ENCODE peak calls at places on chromosomes 4 and X, in four cellular contexts. P is naive thymus-derived CD4-positive, alpha-beta T cell; Z is naive thymus-derived CD8-positive, alpha-beta T cell; D is activated naive CD8-positive, alpha-beta T cell treated with anti-CD3 and anti-CD28 coated beads, Interleukin-2, amount 10 ng/mL, durations not matched to agents 7 days and 5 days. U is an unnamed sample.

GRCh38 chrX:24979081-24979480 is 36.7 kb downstream of the ARX start:
- ATAC-seq in D (no peak), P (no peak), Z (no peak), U (no peak)

GRCh38 chrX:18557879-18558278 is 114.0 kb downstream of the RS1 start:
- ATAC-seq in Z (no peak), D (no peak), P (no peak), U (no peak)

GRCh38 chr4:2862528-2862927 is 18.9 kb downstream of the ADD1 start:
- ATAC-seq in Z (no peak), D (no peak), P (peak), U (peak)

GRCh38 chrX:71650333-71650969 is 16.9 kb upstream of the LOC101059915 start:
- ATAC-seq in P (peak), D (peak), Z (peak), U (peak)

GRCh38 chr4:4392501-4393183 is 5.7 kb downstream of the NSG1 start:
- ATAC-seq in Z (no peak), P (no peak), D (no peak), U (no peak)

GRCh38 chr4:157076578-157076947 is 613 bp downstream of the GLRB start:
- ATAC-seq in D (no peak), Z (no peak), P (no peak), U (peak)

GRCh38 chrX:9677098-9677739 is 88.4 kb downstream of the GPR143 start:
- ATAC-seq in D (peak), P (peak), Z (peak), U (no peak)

GRCh38 chrX:46635186-46635585 is 61.6 kb downstream of the CHST7 start:
- ATAC-seq in P (no peak), D (no peak), Z (no peak), U (no peak)

GRCh38 chr4:1768367-1769034 is 24.6 kb upstream of the FGFR3 start:
- ATAC-seq in P (no peak), Z (no peak), D (no peak), U (no peak)

GRCh38 chr4:56630876-56631666 is 50.0 kb downstream of the HOPX start:
- ATAC-seq in D (no peak), P (no peak), Z (no peak), U (peak)

GRCh38 chr4:183132865-183133264 is 33.8 kb downstream of the WWC2 start:
- ATAC-seq in P (no peak), D (no peak), Z (no peak), U (no peak)

GRCh38 chrX:42495139-42495538 is 282.8 kb downstream of the PPP1R2C start:
- ATAC-seq in Z (peak), P (no peak), D (no peak), U (no peak)

GRCh38 chr4:54439831-54440243 is 210.7 kb downstream of the PDGFRA start:
- ATAC-seq in P (peak), Z (peak), D (no peak), U (peak)

GRCh38 chrX:46198858-46199257 is 346.4 kb downstream of the ZNF674 start:
- ATAC-seq in Z (no peak), P (no peak), D (no peak), U (no peak)

GRCh38 chrX:118717703-118718391 is 9.6 kb upstream of the IL13RA1 start:
- ATAC-seq in Z (no peak), D (no peak), P (peak), U (no peak)

GRCh38 chrX:1435241-1435900 is 17.3 kb downstream of the ASMTL start:
- ATAC-seq in Z (no peak), D (peak), P (peak), U (no peak)

GRCh38 chr4:6987566-6987920 is 55.6 kb upstream of the TADA2B start:
- ATAC-seq in P (no peak), D (no peak), Z (no peak), U (peak)

GRCh38 chr4:184818216-184818564 is 7.6 kb downstream of the ACSL1 start:
- ATAC-seq in P (no peak), D (peak), Z (peak), U (no peak)

GRCh38 chr4:157012781-157013180 is 41.2 kb upstream of the PDGFC start:
- ATAC-seq in D (no peak), Z (no peak), P (no peak), U (peak)

GRCh38 chr4:5791654-5792053 is 80.7 kb downstream of the EVC start:
- ATAC-seq in P (no peak), Z (no peak), D (no peak), U (no peak)

GRCh38 chr4:106109929-106110328 is 206.1 kb downstream of the TBCK start:
- ATAC-seq in Z (no peak), P (no peak), D (no peak), U (no peak)

GRCh38 chr4:74947798-74948197 is 14.9 kb downstream of the PARM1 start:
- ATAC-seq in D (no peak), Z (no peak), P (no peak), U (no peak)

GRCh38 chr4:152115794-152116193 is 355.0 kb upstream of the GATB start:
- ATAC-seq in D (peak), P (peak), Z (peak), U (no peak)

GRCh38 chr4:80875642-80876041 is 154.9 kb upstream of the BMP3 start:
- ATAC-seq in D (no peak), P (peak), Z (no peak), U (no peak)

GRCh38 chrX:56503941-56504673 is 59.3 kb upstream of the UBQLN2 start:
- ATAC-seq in D (no peak), Z (no peak), P (no peak), U (no peak)

GRCh38 chrX:80879916-80880315 is 70.2 kb upstream of the BRWD3 start:
- ATAC-seq in P (no peak), Z (no peak), D (no peak), U (no peak)

GRCh38 chrX:25012793-25013592 is 2.8 kb downstream of the ARX start:
- ATAC-seq in D (peak), Z (no peak), P (peak), U (peak)

GRCh38 chrX:119667111-119667928 is 25.6 kb downstream of the SEPTIN6 start:
- ATAC-seq in Z (no peak), D (no peak), P (no peak), U (no peak)